ENCODE peak calls at places on chromosomes 1 and 21, in nine cellular contexts. One of them, this sample, is unnamed.

GRCh38 chr1:204398197-204399125 is 13.2 kb downstream of the PPP1R15B start:
- DNase-seq in neural crest cell: peak; percentile 44
- DNase-seq in NCI-H510A treated with DMSO at 0.1 percent for 48 hours: peak; percentile 93
- DNase-seq in activated T-helper 1 cell treated with Interleukin-2 at 50 U/mL for 16 hours: no peak
- DNase-seq in lower leg skin: peak; percentile 59
- DNase-seq in fibroblast of gingiva: peak; percentile 48
- DNase-seq in osteocyte: peak; percentile 84
- DNase-seq in effector memory CD8-positive, alpha-beta T cell: peak; percentile 45
- DNase-seq in RWPE1: peak; percentile 98
- DNase-seq in this sample: peak; percentile 20

GRCh38 chr1:100799548-100799947 is 80.0 kb downstream of the VCAM1 start:
- DNase-seq in lower leg skin: no peak
- DNase-seq in activated T-helper 1 cell treated with Interleukin-2 at 50 U/mL for 16 hours: no peak
- DNase-seq in NCI-H510A treated with DMSO at 0.1 percent for 48 hours: no peak
- DNase-seq in neural crest cell: no peak
- DNase-seq in osteocyte: no peak
- DNase-seq in RWPE1: no peak
- DNase-seq in effector memory CD8-positive, alpha-beta T cell: no peak
- DNase-seq in fibroblast of gingiva: no peak
- DNase-seq in this sample: no peak

GRCh38 chr1:87331319-87332269 is 2.9 kb downstream of the LMO4 start:
- DNase-seq in osteocyte: peak; percentile 87
- DNase-seq in NCI-H510A treated with DMSO at 0.1 percent for 48 hours: peak; percentile 97
- DNase-seq in activated T-helper 1 cell treated with Interleukin-2 at 50 U/mL for 16 hours: peak; percentile 49
- DNase-seq in neural crest cell: peak; percentile 74
- DNase-seq in effector memory CD8-positive, alpha-beta T cell: peak; percentile 47
- DNase-seq in RWPE1: peak; percentile 85
- DNase-seq in lower leg skin: peak; percentile 79
- DNase-seq in fibroblast of gingiva: peak; percentile 56
- DNase-seq in this sample: peak; percentile 15

GRCh38 chr21:39359382-39359781 is 10.5 kb upstream of the HMGN1 start:
- DNase-seq in osteocyte: no peak
- DNase-seq in neural crest cell: no peak
- DNase-seq in fibroblast of gingiva: no peak
- DNase-seq in activated T-helper 1 cell treated with Interleukin-2 at 50 U/mL for 16 hours: no peak
- DNase-seq in effector memory CD8-positive, alpha-beta T cell: no peak
- DNase-seq in RWPE1: no peak
- DNase-seq in NCI-H510A treated with DMSO at 0.1 percent for 48 hours: no peak
- DNase-seq in lower leg skin: no peak
- DNase-seq in this sample: no peak

GRCh38 chr1:51850420-51851297 is 27.9 kb downstream of the NRDC start:
- DNase-seq in NCI-H510A treated with DMSO at 0.1 percent for 48 hours: no peak
- DNase-seq in neural crest cell: no peak
- DNase-seq in fibroblast of gingiva: no peak
- DNase-seq in RWPE1: no peak
- DNase-seq in osteocyte: no peak
- DNase-seq in activated T-helper 1 cell treated with Interleukin-2 at 50 U/mL for 16 hours: no peak
- DNase-seq in effector memory CD8-positive, alpha-beta T cell: no peak
- DNase-seq in lower leg skin: no peak
- DNase-seq in this sample: no peak

GRCh38 chr1:22275211-22275610 is 132.3 kb upstream of the WNT4 start:
- DNase-seq in lower leg skin: peak; percentile 27
- DNase-seq in NCI-H510A treated with DMSO at 0.1 percent for 48 hours: no peak
- DNase-seq in activated T-helper 1 cell treated with Interleukin-2 at 50 U/mL for 16 hours: no peak
- DNase-seq in RWPE1: peak; percentile 33
- DNase-seq in neural crest cell: no peak
- DNase-seq in osteocyte: no peak
- DNase-seq in effector memory CD8-positive, alpha-beta T cell: no peak
- DNase-seq in fibroblast of gingiva: no peak
- DNase-seq in this sample: no peak

GRCh38 chr1:37865348-37866119 is 6.1 kb upstream of the MTF1 start:
- DNase-seq in fibroblast of gingiva: no peak
- DNase-seq in effector memory CD8-positive, alpha-beta T cell: no peak
- DNase-seq in neural crest cell: no peak
- DNase-seq in osteocyte: no peak
- DNase-seq in RWPE1: peak; percentile 87
- DNase-seq in NCI-H510A treated with DMSO at 0.1 percent for 48 hours: no peak
- DNase-seq in lower leg skin: no peak
- DNase-seq in activated T-helper 1 cell treated with Interleukin-2 at 50 U/mL for 16 hours: no peak
- DNase-seq in this sample: no peak

GRCh38 chr1:40039245-40039756 is 1.2 kb upstream of the CAP1 start:
- DNase-seq in RWPE1: no peak
- DNase-seq in NCI-H510A treated with DMSO at 0.1 percent for 48 hours: peak; percentile 88
- DNase-seq in activated T-helper 1 cell treated with Interleukin-2 at 50 U/mL for 16 hours: no peak
- DNase-seq in neural crest cell: no peak
- DNase-seq in osteocyte: no peak
- DNase-seq in fibroblast of gingiva: peak; percentile 38
- DNase-seq in lower leg skin: no peak
- DNase-seq in effector memory CD8-positive, alpha-beta T cell: no peak
- DNase-seq in this sample: peak; percentile 26

GRCh38 chr1:26858160-26858559 is 4.8 kb upstream of the SFN start:
- DNase-seq in RWPE1: no peak
- DNase-seq in effector memory CD8-positive, alpha-beta T cell: no peak
- DNase-seq in neural crest cell: no peak
- DNase-seq in lower leg skin: no peak
- DNase-seq in activated T-helper 1 cell treated with Interleukin-2 at 50 U/mL for 16 hours: no peak
- DNase-seq in NCI-H510A treated with DMSO at 0.1 percent for 48 hours: no peak
- DNase-seq in fibroblast of gingiva: no peak
- DNase-seq in osteocyte: no peak
- DNase-seq in this sample: no peak

GRCh38 chr1:181643631-181644030 is 160.3 kb downstream of the CACNA1E start:
- DNase-seq in osteocyte: no peak
- DNase-seq in fibroblast of gingiva: no peak
- DNase-seq in activated T-helper 1 cell treated with Interleukin-2 at 50 U/mL for 16 hours: no peak
- DNase-seq in RWPE1: no peak
- DNase-seq in lower leg skin: no peak
- DNase-seq in NCI-H510A treated with DMSO at 0.1 percent for 48 hours: no peak
- DNase-seq in effector memory CD8-positive, alpha-beta T cell: no peak
- DNase-seq in neural crest cell: no peak
- DNase-seq in this sample: no peak

GRCh38 chr1:27388337-27389005 is 4.0 kb upstream of the GPR3 start:
- DNase-seq in fibroblast of gingiva: no peak
- DNase-seq in activated T-helper 1 cell treated with Interleukin-2 at 50 U/mL for 16 hours: peak; percentile 51
- DNase-seq in NCI-H510A treated with DMSO at 0.1 percent for 48 hours: peak; percentile 63
- DNase-seq in lower leg skin: no peak
- DNase-seq in RWPE1: peak; percentile 74
- DNase-seq in osteocyte: no peak
- DNase-seq in neural crest cell: peak; percentile 47
- DNase-seq in effector memory CD8-positive, alpha-beta T cell: peak; percentile 77
- DNase-seq in this sample: peak; percentile 64

GRCh38 chr1:246875041-246876026 is 56.4 kb downstream of the AHCTF1 start:
- DNase-seq in neural crest cell: no peak
- DNase-seq in NCI-H510A treated with DMSO at 0.1 percent for 48 hours: no peak
- DNase-seq in RWPE1: peak; percentile 11
- DNase-seq in effector memory CD8-positive, alpha-beta T cell: no peak
- DNase-seq in fibroblast of gingiva: peak; percentile 36
- DNase-seq in osteocyte: no peak
- DNase-seq in lower leg skin: no peak
- DNase-seq in activated T-helper 1 cell treated with Interleukin-2 at 50 U/mL for 16 hours: no peak
- DNase-seq in this sample: no peak

GRCh38 chr1:226602186-226603029 is 53.8 kb downstream of the STUM start:
- DNase-seq in osteocyte: no peak
- DNase-seq in fibroblast of gingiva: peak; percentile 94
- DNase-seq in activated T-helper 1 cell treated with Interleukin-2 at 50 U/mL for 16 hours: no peak
- DNase-seq in NCI-H510A treated with DMSO at 0.1 percent for 48 hours: no peak
- DNase-seq in lower leg skin: peak; percentile 73
- DNase-seq in neural crest cell: no peak
- DNase-seq in RWPE1: peak; percentile 75
- DNase-seq in effector memory CD8-positive, alpha-beta T cell: no peak
- DNase-seq in this sample: no peak

GRCh38 chr1:212110617-212111016 is 75.1 kb downstream of the DTL start:
- DNase-seq in osteocyte: no peak
- DNase-seq in lower leg skin: no peak
- DNase-seq in NCI-H510A treated with DMSO at 0.1 percent for 48 hours: no peak
- DNase-seq in neural crest cell: no peak
- DNase-seq in activated T-helper 1 cell treated with Interleukin-2 at 50 U/mL for 16 hours: no peak
- DNase-seq in effector memory CD8-positive, alpha-beta T cell: no peak
- DNase-seq in RWPE1: no peak
- DNase-seq in fibroblast of gingiva: peak; percentile 68
- DNase-seq in this sample: no peak

GRCh38 chr21:16536661-16537359 is 807.0 kb downstream of the USP25 start:
- DNase-seq in osteocyte: no peak
- DNase-seq in RWPE1: no peak
- DNase-seq in effector memory CD8-positive, alpha-beta T cell: no peak
- DNase-seq in fibroblast of gingiva: peak; percentile 30
- DNase-seq in neural crest cell: no peak
- DNase-seq in NCI-H510A treated with DMSO at 0.1 percent for 48 hours: no peak
- DNase-seq in activated T-helper 1 cell treated with Interleukin-2 at 50 U/mL for 16 hours: no peak
- DNase-seq in lower leg skin: no peak
- DNase-seq in this sample: no peak

GRCh38 chr1:54239603-54240002 is 39.6 kb downstream of the MRPL37 start:
- DNase-seq in osteocyte: no peak
- DNase-seq in fibroblast of gingiva: no peak
- DNase-seq in RWPE1: no peak
- DNase-seq in activated T-helper 1 cell treated with Interleukin-2 at 50 U/mL for 16 hours: no peak
- DNase-seq in NCI-H510A treated with DMSO at 0.1 percent for 48 hours: no peak
- DNase-seq in effector memory CD8-positive, alpha-beta T cell: no peak
- DNase-seq in neural crest cell: no peak
- DNase-seq in lower leg skin: no peak
- DNase-seq in this sample: no peak

GRCh38 chr1:20988943-20989342 is 187.8 kb downstream of the EIF4G3 start:
- DNase-seq in activated T-helper 1 cell treated with Interleukin-2 at 50 U/mL for 16 hours: no peak
- DNase-seq in osteocyte: no peak
- DNase-seq in NCI-H510A treated with DMSO at 0.1 percent for 48 hours: no peak
- DNase-seq in fibroblast of gingiva: no peak
- DNase-seq in effector memory CD8-positive, alpha-beta T cell: no peak
- DNase-seq in RWPE1: no peak
- DNase-seq in lower leg skin: no peak
- DNase-seq in neural crest cell: no peak
- DNase-seq in this sample: no peak

This sample was measured in KG1.